ENCODE peak calls at places on chromosomes 4 and X, in ten cellular contexts. One of them, this sample, is unnamed.

GRCh38 chrX:134798472-134798871 is 140.2 kb upstream of the PLAC1 start:
- DNase-seq in HCT116: no peak
- DNase-seq in neural progenitor cell: no peak
- DNase-seq in fibroblast of lung: no peak
- DNase-seq in lung: no peak
- DNase-seq in lower lobe of right lung: no peak
- DNase-seq in cardiac muscle cell: no peak
- DNase-seq in right cardiac atrium: no peak
- DNase-seq in aorta: no peak
- DNase-seq in ascending aorta: no peak
- DNase-seq in this sample: no peak

GRCh38 chrX:72009731-72010130 is 99.1 kb downstream of the NHSL2 start:
- DNase-seq in HCT116: no peak
- DNase-seq in neural progenitor cell: no peak
- DNase-seq in fibroblast of lung: no peak
- DNase-seq in lung: no peak
- DNase-seq in lower lobe of right lung: no peak
- DNase-seq in cardiac muscle cell: no peak
- DNase-seq in right cardiac atrium: no peak
- DNase-seq in aorta: no peak
- DNase-seq in ascending aorta: no peak
- DNase-seq in this sample: no peak

GRCh38 chr4:165398570-165398969 is 19.8 kb downstream of the CPE start:
- DNase-seq in HCT116: peak; percentile 50
- DNase-seq in neural progenitor cell: peak; percentile 35
- DNase-seq in fibroblast of lung: peak; percentile 42
- DNase-seq in lung: no peak
- DNase-seq in lower lobe of right lung: no peak
- DNase-seq in cardiac muscle cell: peak; percentile 56
- DNase-seq in right cardiac atrium: no peak
- DNase-seq in aorta: no peak
- DNase-seq in ascending aorta: no peak
- DNase-seq in this sample: no peak

GRCh38 chrX:151713859-151714258 is 2.0 kb upstream of the FATE1 start:
- DNase-seq in HCT116: peak; percentile 2
- DNase-seq in neural progenitor cell: peak; percentile 52
- DNase-seq in fibroblast of lung: peak; percentile 0
- DNase-seq in lung: no peak
- DNase-seq in lower lobe of right lung: no peak
- DNase-seq in cardiac muscle cell: peak; percentile 20
- DNase-seq in right cardiac atrium: peak; percentile 55
- DNase-seq in aorta: no peak
- DNase-seq in ascending aorta: no peak
- DNase-seq in this sample: peak; percentile 17

GRCh38 chr4:168715889-168716288 is 219.0 kb downstream of the PALLD start:
- DNase-seq in HCT116: no peak
- DNase-seq in neural progenitor cell: no peak
- DNase-seq in fibroblast of lung: no peak
- DNase-seq in lung: no peak
- DNase-seq in lower lobe of right lung: no peak
- DNase-seq in cardiac muscle cell: no peak
- DNase-seq in right cardiac atrium: no peak
- DNase-seq in aorta: no peak
- DNase-seq in ascending aorta: no peak
- DNase-seq in this sample: no peak

GRCh38 chr4:67465032-67465762 is 80.1 kb downstream of the CENPC start:
- DNase-seq in HCT116: no peak
- DNase-seq in neural progenitor cell: no peak
- DNase-seq in fibroblast of lung: no peak
- DNase-seq in lung: no peak
- DNase-seq in lower lobe of right lung: no peak
- DNase-seq in cardiac muscle cell: peak; percentile 65
- DNase-seq in right cardiac atrium: no peak
- DNase-seq in aorta: peak; percentile 57
- DNase-seq in ascending aorta: no peak
- DNase-seq in this sample: no peak

GRCh38 chrX:14697453-14697852 is 168.1 kb downstream of the GLRA2 start:
- DNase-seq in HCT116: peak; percentile 34
- DNase-seq in neural progenitor cell: peak; percentile 55
- DNase-seq in fibroblast of lung: peak; percentile 22
- DNase-seq in lung: no peak
- DNase-seq in lower lobe of right lung: no peak
- DNase-seq in cardiac muscle cell: peak; percentile 2
- DNase-seq in right cardiac atrium: no peak
- DNase-seq in aorta: peak; percentile 40
- DNase-seq in ascending aorta: no peak
- DNase-seq in this sample: peak; percentile 16

GRCh38 chr4:148166132-148166531 is 276.1 kb downstream of the NR3C2 start:
- DNase-seq in HCT116: no peak
- DNase-seq in neural progenitor cell: no peak
- DNase-seq in fibroblast of lung: no peak
- DNase-seq in lung: no peak
- DNase-seq in lower lobe of right lung: no peak
- DNase-seq in cardiac muscle cell: no peak
- DNase-seq in right cardiac atrium: peak; percentile 74
- DNase-seq in aorta: no peak
- DNase-seq in ascending aorta: no peak
- DNase-seq in this sample: no peak

GRCh38 chr4:16591867-16592266 is 306.6 kb downstream of the LDB2 start:
- DNase-seq in HCT116: no peak
- DNase-seq in neural progenitor cell: peak; percentile 85
- DNase-seq in fibroblast of lung: peak; percentile 71
- DNase-seq in lung: no peak
- DNase-seq in lower lobe of right lung: no peak
- DNase-seq in cardiac muscle cell: no peak
- DNase-seq in right cardiac atrium: peak; percentile 87
- DNase-seq in aorta: no peak
- DNase-seq in ascending aorta: no peak
- DNase-seq in this sample: peak; percentile 52

GRCh38 chr4:87144346-87144745 is 76.1 kb downstream of the KLHL8 start:
- DNase-seq in HCT116: no peak
- DNase-seq in neural progenitor cell: no peak
- DNase-seq in fibroblast of lung: no peak
- DNase-seq in lung: no peak
- DNase-seq in lower lobe of right lung: no peak
- DNase-seq in cardiac muscle cell: no peak
- DNase-seq in right cardiac atrium: no peak
- DNase-seq in aorta: no peak
- DNase-seq in ascending aorta: no peak
- DNase-seq in this sample: no peak

GRCh38 chr4:25484243-25484721 is 107.2 kb downstream of the ANAPC4 start:
- DNase-seq in HCT116: no peak
- DNase-seq in neural progenitor cell: no peak
- DNase-seq in fibroblast of lung: no peak
- DNase-seq in lung: no peak
- DNase-seq in lower lobe of right lung: no peak
- DNase-seq in cardiac muscle cell: no peak
- DNase-seq in right cardiac atrium: no peak
- DNase-seq in aorta: no peak
- DNase-seq in ascending aorta: no peak
- DNase-seq in this sample: no peak

GRCh38 chr4:139907001-139907809 is 241.6 kb downstream of the MGST2 start:
- DNase-seq in HCT116: no peak
- DNase-seq in neural progenitor cell: no peak
- DNase-seq in fibroblast of lung: no peak
- DNase-seq in lung: no peak
- DNase-seq in lower lobe of right lung: no peak
- DNase-seq in cardiac muscle cell: no peak
- DNase-seq in right cardiac atrium: no peak
- DNase-seq in aorta: no peak
- DNase-seq in ascending aorta: no peak
- DNase-seq in this sample: no peak

GRCh38 chrX:154599531-154599930 is 14.6 kb downstream of the CTAG1A start:
- DNase-seq in HCT116: no peak
- DNase-seq in neural progenitor cell: no peak
- DNase-seq in fibroblast of lung: no peak
- DNase-seq in lung: no peak
- DNase-seq in lower lobe of right lung: no peak
- DNase-seq in cardiac muscle cell: no peak
- DNase-seq in right cardiac atrium: no peak
- DNase-seq in aorta: no peak
- DNase-seq in ascending aorta: no peak
- DNase-seq in this sample: no peak
- H3K9me3 ChIP-seq in HCT116: no peaks in the 10 kb centered on the region
- H3K9me3 ChIP-seq in neural progenitor cell: no peaks in the 10 kb centered on the region
- H3K9me3 ChIP-seq in fibroblast of lung: no peaks in the 10 kb centered on the region
- H3K9me3 ChIP-seq in lung: peaks cover 6% of the 10 kb centered on the region
- H3K9me3 ChIP-seq in lower lobe of right lung: no peaks in the 10 kb centered on the region
- H3K9me3 ChIP-seq in cardiac muscle cell: no peaks in the 10 kb centered on the region
- H3K9me3 ChIP-seq in right cardiac atrium: no peaks in the 10 kb centered on the region
- H3K9me3 ChIP-seq in aorta: no peaks in the 10 kb centered on the region
- H3K9me3 ChIP-seq in ascending aorta: no peaks in the 10 kb centered on the region
- H3K9me3 ChIP-seq in this sample: no peaks in the 10 kb centered on the region

DNA sequence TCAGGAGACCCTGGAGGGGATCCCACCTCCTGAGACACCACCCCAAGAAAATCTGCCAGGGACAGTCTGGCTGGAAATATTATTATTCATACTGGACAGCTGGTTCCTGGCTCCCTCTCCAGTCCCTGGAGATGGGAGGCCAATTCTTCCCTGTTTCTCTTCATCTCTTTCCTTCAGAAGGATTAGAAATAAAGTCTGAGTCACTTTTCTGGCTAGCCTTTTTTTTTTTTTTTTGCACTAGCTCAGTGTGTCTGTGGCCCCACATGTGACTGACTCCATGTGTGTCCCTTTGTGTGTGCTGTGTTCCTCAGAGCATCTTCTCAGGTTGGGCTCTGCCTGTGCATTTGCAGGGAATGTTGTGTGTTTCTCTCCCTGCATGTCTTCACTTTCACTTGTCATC is 1.8 kb upstream of the FRMPD3 start:
- DNase-seq in HCT116: no peak
- DNase-seq in neural progenitor cell: no peak
- DNase-seq in fibroblast of lung: no peak
- DNase-seq in lung: no peak
- DNase-seq in lower lobe of right lung: no peak
- DNase-seq in cardiac muscle cell: no peak
- DNase-seq in right cardiac atrium: no peak
- DNase-seq in aorta: no peak
- DNase-seq in ascending aorta: no peak
- DNase-seq in this sample: no peak
- H3K27me3 ChIP-seq in HCT116: no peaks in the 10 kb centered on the region
- H3K27me3 ChIP-seq in neural progenitor cell: peaks cover 66% of the 10 kb centered on the region
- H3K27me3 ChIP-seq in fibroblast of lung: peaks cover 10% of the 10 kb centered on the region
- H3K27me3 ChIP-seq in lung: no peaks in the 10 kb centered on the region
- H3K27me3 ChIP-seq in lower lobe of right lung: no peaks in the 10 kb centered on the region
- H3K27me3 ChIP-seq in cardiac muscle cell: peaks cover 17% of the 10 kb centered on the region
- H3K27me3 ChIP-seq in right cardiac atrium: no peaks in the 10 kb centered on the region
- H3K27me3 ChIP-seq in aorta: no peaks in the 10 kb centered on the region
- H3K27me3 ChIP-seq in ascending aorta: no peaks in the 10 kb centered on the region
- H3K27me3 ChIP-seq in this sample: peaks cover 62% of the 10 kb centered on the region

DNA sequence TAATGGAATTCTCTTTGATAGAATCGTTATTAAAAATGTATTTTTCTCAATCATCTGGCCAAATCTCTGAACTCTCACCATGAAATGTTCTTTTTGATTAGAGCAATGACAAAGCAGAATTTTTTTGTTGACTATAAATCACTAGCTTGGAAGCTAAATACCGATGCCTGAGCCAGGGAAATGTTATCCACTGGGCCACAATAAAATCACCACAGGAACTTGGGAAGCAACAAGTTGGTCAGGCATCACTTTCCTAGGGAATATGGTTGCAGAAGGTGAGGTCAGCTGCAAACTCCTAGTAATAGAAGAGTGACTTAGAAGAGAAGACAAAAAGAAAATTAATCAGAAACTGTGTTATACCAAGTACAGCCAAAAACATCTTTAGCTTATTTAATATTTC is 60.6 kb upstream of the CFAP47 start:
- DNase-seq in HCT116: no peak
- DNase-seq in neural progenitor cell: no peak
- DNase-seq in fibroblast of lung: no peak
- DNase-seq in lung: no peak
- DNase-seq in lower lobe of right lung: no peak
- DNase-seq in cardiac muscle cell: no peak
- DNase-seq in right cardiac atrium: no peak
- DNase-seq in aorta: no peak
- DNase-seq in ascending aorta: no peak
- DNase-seq in this sample: no peak
- H3K9me3 ChIP-seq in HCT116: no peaks in the 10 kb centered on the region
- H3K9me3 ChIP-seq in neural progenitor cell: peaks cover 9% of the 10 kb centered on the region
- H3K9me3 ChIP-seq in fibroblast of lung: no peaks in the 10 kb centered on the region
- H3K9me3 ChIP-seq in lung: peaks cover 2% of the 10 kb centered on the region
- H3K9me3 ChIP-seq in lower lobe of right lung: no peaks in the 10 kb centered on the region
- H3K9me3 ChIP-seq in cardiac muscle cell: no peaks in the 10 kb centered on the region
- H3K9me3 ChIP-seq in right cardiac atrium: no peaks in the 10 kb centered on the region
- H3K9me3 ChIP-seq in aorta: no peaks in the 10 kb centered on the region
- H3K9me3 ChIP-seq in ascending aorta: no peaks in the 10 kb centered on the region
- H3K9me3 ChIP-seq in this sample: no peaks in the 10 kb centered on the region

GRCh38 chrX:133715715-133716114 is 269.7 kb downstream of the GPC3 start:
- DNase-seq in HCT116: no peak
- DNase-seq in neural progenitor cell: no peak
- DNase-seq in fibroblast of lung: no peak
- DNase-seq in lung: no peak
- DNase-seq in lower lobe of right lung: no peak
- DNase-seq in cardiac muscle cell: no peak
- DNase-seq in right cardiac atrium: no peak
- DNase-seq in aorta: no peak
- DNase-seq in ascending aorta: no peak
- DNase-seq in this sample: no peak
- H3K27me3 ChIP-seq in HCT116: no peaks in the 10 kb centered on the region
- H3K27me3 ChIP-seq in neural progenitor cell: no peaks in the 10 kb centered on the region
- H3K27me3 ChIP-seq in fibroblast of lung: no peaks in the 10 kb centered on the region
- H3K27me3 ChIP-seq in lung: no peaks in the 10 kb centered on the region
- H3K27me3 ChIP-seq in lower lobe of right lung: no peaks in the 10 kb centered on the region
- H3K27me3 ChIP-seq in cardiac muscle cell: no peaks in the 10 kb centered on the region
- H3K27me3 ChIP-seq in right cardiac atrium: no peaks in the 10 kb centered on the region
- H3K27me3 ChIP-seq in aorta: no peaks in the 10 kb centered on the region
- H3K27me3 ChIP-seq in ascending aorta: no peaks in the 10 kb centered on the region
- H3K27me3 ChIP-seq in this sample: peaks cover 18% of the 10 kb centered on the region

GRCh38 chrX:154827624-154828408 is 6.6 kb downstream of the SMIM9 start:
- DNase-seq in HCT116: no peak
- DNase-seq in neural progenitor cell: no peak
- DNase-seq in fibroblast of lung: no peak
- DNase-seq in lung: no peak
- DNase-seq in lower lobe of right lung: no peak
- DNase-seq in cardiac muscle cell: no peak
- DNase-seq in right cardiac atrium: no peak
- DNase-seq in aorta: no peak
- DNase-seq in ascending aorta: no peak
- DNase-seq in this sample: no peak
- H3K9me3 ChIP-seq in HCT116: no peaks in the 10 kb centered on the region
- H3K9me3 ChIP-seq in neural progenitor cell: no peaks in the 10 kb centered on the region
- H3K9me3 ChIP-seq in fibroblast of lung: no peaks in the 10 kb centered on the region
- H3K9me3 ChIP-seq in lung: no peaks in the 10 kb centered on the region
- H3K9me3 ChIP-seq in lower lobe of right lung: no peaks in the 10 kb centered on the region
- H3K9me3 ChIP-seq in cardiac muscle cell: peaks cover 3% of the 10 kb centered on the region
- H3K9me3 ChIP-seq in right cardiac atrium: no peaks in the 10 kb centered on the region
- H3K9me3 ChIP-seq in aorta: no peaks in the 10 kb centered on the region
- H3K9me3 ChIP-seq in ascending aorta: no peaks in the 10 kb centered on the region
- H3K9me3 ChIP-seq in this sample: no peaks in the 10 kb centered on the region

DNA sequence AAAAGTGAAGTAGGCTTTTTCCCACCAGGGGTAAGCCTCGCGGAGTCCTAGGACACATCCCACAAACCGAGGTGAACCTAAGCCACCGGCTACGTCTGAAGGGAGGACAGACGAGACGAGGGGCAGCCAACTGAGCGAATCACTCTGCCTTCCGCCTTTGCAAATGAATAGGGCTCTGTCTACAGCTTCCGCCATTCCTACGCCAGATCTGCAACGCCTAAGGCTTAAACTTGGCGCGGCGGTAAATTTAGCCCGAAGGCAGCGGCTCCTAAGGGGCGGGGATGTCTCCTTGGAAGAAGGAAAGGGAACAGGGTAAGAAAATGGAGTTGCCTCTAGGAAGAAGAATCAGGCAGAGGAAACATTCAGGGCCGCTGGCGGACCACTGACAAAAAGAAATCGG is 90.6 kb downstream of the BCOR start:
- DNase-seq in HCT116: no peak
- DNase-seq in neural progenitor cell: peak; percentile 67
- DNase-seq in fibroblast of lung: no peak
- DNase-seq in lung: no peak
- DNase-seq in lower lobe of right lung: no peak
- DNase-seq in cardiac muscle cell: no peak
- DNase-seq in right cardiac atrium: peak; percentile 56
- DNase-seq in aorta: no peak
- DNase-seq in ascending aorta: no peak
- DNase-seq in this sample: no peak
- H3K27me3 ChIP-seq in HCT116: no peaks in the 10 kb centered on the region
- H3K27me3 ChIP-seq in neural progenitor cell: peaks cover 80% of the 10 kb centered on the region
- H3K27me3 ChIP-seq in fibroblast of lung: no peaks in the 10 kb centered on the region
- H3K27me3 ChIP-seq in lung: peaks cover 17% of the 10 kb centered on the region
- H3K27me3 ChIP-seq in lower lobe of right lung: no peaks in the 10 kb centered on the region
- H3K27me3 ChIP-seq in cardiac muscle cell: peaks cover 48% of the 10 kb centered on the region
- H3K27me3 ChIP-seq in right cardiac atrium: no peaks in the 10 kb centered on the region
- H3K27me3 ChIP-seq in aorta: no peaks in the 10 kb centered on the region
- H3K27me3 ChIP-seq in ascending aorta: peaks cover 4% of the 10 kb centered on the region
- H3K27me3 ChIP-seq in this sample: peaks cover 68% of the 10 kb centered on the region

This sample was measured in adrenal gland.